ENCODE peak calls at places on chromosomes 16 and 17, in five cellular contexts. D, M, I, C and Y are unnamed samples.

GRCh38 chr16:89529097-89529496 is 20.9 kb downstream of the SPG7 start:
- DNase-seq in D (no peak), M (no peak), I (no peak), C (no peak), Y (no peak)

GRCh38 chr16:15492091-15492740 is 57.8 kb downstream of the BMERB1 start:
- DNase-seq in D (no peak), M (no peak), I (no peak), C (no peak), Y (no peak)

GRCh38 chr16:85916141-85916890 is 17.4 kb downstream of the IRF8 start:
- DNase-seq in D (no peak), M (no peak), I (no peak), C (no peak), Y (no peak)

GRCh38 chr16:12459401-12459791 is 344.3 kb downstream of the CPPED1 start:
- DNase-seq in D (no peak), M (no peak), I (peak), C (no peak), Y (no peak)

GRCh38 chr17:28741358-28742349 is 2.2 kb upstream of the TRAF4 start:
- DNase-seq in D (no peak), M (no peak), I (peak), C (no peak), Y (no peak)

GRCh38 chr16:83813818-83814653 is 6.3 kb downstream of the HSBP1 start:
- DNase-seq in D (no peak), M (peak), I (no peak), C (no peak), Y (no peak)

GRCh38 chr17:290121-290521 is 62.5 kb downstream of the RPH3AL start:
- DNase-seq in D (no peak), M (no peak), I (peak), C (no peak), Y (no peak)

GRCh38 chr17:2400474-2400866 is 390 bp downstream of the MNT start:
- DNase-seq in D (no peak), M (peak), I (peak), C (peak), Y (no peak)

GRCh38 chr16:72380283-72380682 is 208.3 kb upstream of the PMFBP1 start:
- DNase-seq in D (no peak), M (no peak), I (no peak), C (no peak), Y (no peak)

GRCh38 chr17:1124238-1124699 is 55.5 kb downstream of the ABR start:
- DNase-seq in D (no peak), M (no peak), I (no peak), C (no peak), Y (no peak)

GRCh38 chr16:67927131-67927941 is 4.3 kb downstream of the CTRL start:
- DNase-seq in D (no peak), M (no peak), I (no peak), C (no peak), Y (no peak)
- TF ChIP-seq CTCF in D (no peak), M (no peak), I (no peak), C (no peak), Y (no peak)

DNA sequence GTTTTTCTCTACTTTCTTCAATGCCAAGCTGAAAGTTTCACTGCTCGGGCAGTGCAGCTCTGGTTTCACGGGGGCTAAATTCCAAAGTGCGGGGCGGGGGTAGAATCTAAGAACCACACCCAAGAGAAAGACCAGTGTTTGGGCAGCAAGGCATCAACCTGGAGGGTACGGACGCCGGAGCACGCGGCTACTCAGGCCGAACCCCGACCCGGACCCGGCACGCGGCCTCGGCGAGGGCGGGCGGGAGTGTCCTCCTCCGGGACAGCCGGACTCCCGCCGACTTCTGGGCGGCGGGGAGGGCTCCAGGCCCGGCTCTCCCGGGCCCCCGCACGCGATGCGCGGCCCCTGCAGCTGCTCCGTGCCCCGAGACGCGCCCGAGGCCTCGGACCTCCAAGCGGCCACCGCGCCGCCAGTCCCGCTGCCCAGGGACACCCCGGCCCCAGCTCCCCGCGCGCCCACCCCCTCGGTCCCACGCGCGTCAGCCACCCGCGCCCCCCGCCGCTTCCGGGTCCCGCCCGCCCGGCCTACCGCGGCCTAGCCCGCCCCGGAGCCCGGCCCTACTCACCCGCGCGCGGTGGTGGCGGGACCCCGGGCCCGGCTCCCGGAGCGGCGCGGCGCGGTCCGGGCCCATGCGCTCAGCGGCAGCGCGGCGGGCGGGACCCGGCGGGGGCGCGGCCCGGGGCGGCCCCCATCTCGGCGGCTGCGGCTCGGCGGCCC is 561 bp downstream of the AXIN1 start:
- DNase-seq in D (peak), M (peak), I (no peak), C (no peak), Y (no peak)
- TF ChIP-seq CTCF in D (no peak), M (no peak), I (no peak), C (no peak), Y (no peak)

GRCh38 chr17:74963656-74964055 is 8.9 kb downstream of the HID1 start:
- DNase-seq in D (no peak), M (no peak), I (no peak), C (no peak), Y (no peak)
- TF ChIP-seq CTCF in D (no peak), M (no peak), I (no peak), C (no peak), Y (peak)

GRCh38 chr17:73342057-73342522 is 30.3 kb upstream of the CDC42EP4 start:
- DNase-seq in D (no peak), M (no peak), I (no peak), C (peak), Y (no peak)

GRCh38 chr17:73341350-73342056 is 29.7 kb upstream of the CDC42EP4 start:
- DNase-seq in D (no peak), M (no peak), I (no peak), C (no peak), Y (no peak)

GRCh38 chr17:73338566-73339247 is 26.9 kb upstream of the CDC42EP4 start:
- DNase-seq in D (no peak), M (no peak), I (no peak), C (no peak), Y (no peak)

GRCh38 chr17:73338050-73338491 is 26.3 kb upstream of the CDC42EP4 start:
- DNase-seq in D (no peak), M (no peak), I (peak), C (no peak), Y (no peak)

GRCh38 chr17:73340093-73340596 is 28.3 kb upstream of the CDC42EP4 start:
- DNase-seq in D (no peak), M (no peak), I (no peak), C (no peak), Y (no peak)
- TF ChIP-seq CTCF in D (peak), M (no peak), I (peak), C (no peak), Y (no peak)

GRCh38 chr16:51151435-51151950 is 423 bp upstream of the SALL1 start:
- DNase-seq in D (no peak), M (no peak), I (no peak), C (peak), Y (peak)
- TF ChIP-seq CTCF in D (no peak), M (no peak), I (no peak), C (no peak), Y (no peak)

GRCh38 chr17:49676276-49676868 is 1.5 kb downstream of the SPOP start:
- DNase-seq in D (no peak), M (peak), I (no peak), C (no peak), Y (no peak)

GRCh38 chr17:49674507-49674906 is 3.4 kb downstream of the SPOP start:
- DNase-seq in D (no peak), M (no peak), I (no peak), C (no peak), Y (no peak)

GRCh38 chr17:49677933-49678847 is at the start of gene SPOP:
- DNase-seq in D (peak), M (peak), I (peak), C (peak), Y (peak)

GRCh38 chr17:49680314-49680713 is 2.4 kb upstream of the SPOP start:
- DNase-seq in D (no peak), M (no peak), I (no peak), C (no peak), Y (peak)

DNA sequence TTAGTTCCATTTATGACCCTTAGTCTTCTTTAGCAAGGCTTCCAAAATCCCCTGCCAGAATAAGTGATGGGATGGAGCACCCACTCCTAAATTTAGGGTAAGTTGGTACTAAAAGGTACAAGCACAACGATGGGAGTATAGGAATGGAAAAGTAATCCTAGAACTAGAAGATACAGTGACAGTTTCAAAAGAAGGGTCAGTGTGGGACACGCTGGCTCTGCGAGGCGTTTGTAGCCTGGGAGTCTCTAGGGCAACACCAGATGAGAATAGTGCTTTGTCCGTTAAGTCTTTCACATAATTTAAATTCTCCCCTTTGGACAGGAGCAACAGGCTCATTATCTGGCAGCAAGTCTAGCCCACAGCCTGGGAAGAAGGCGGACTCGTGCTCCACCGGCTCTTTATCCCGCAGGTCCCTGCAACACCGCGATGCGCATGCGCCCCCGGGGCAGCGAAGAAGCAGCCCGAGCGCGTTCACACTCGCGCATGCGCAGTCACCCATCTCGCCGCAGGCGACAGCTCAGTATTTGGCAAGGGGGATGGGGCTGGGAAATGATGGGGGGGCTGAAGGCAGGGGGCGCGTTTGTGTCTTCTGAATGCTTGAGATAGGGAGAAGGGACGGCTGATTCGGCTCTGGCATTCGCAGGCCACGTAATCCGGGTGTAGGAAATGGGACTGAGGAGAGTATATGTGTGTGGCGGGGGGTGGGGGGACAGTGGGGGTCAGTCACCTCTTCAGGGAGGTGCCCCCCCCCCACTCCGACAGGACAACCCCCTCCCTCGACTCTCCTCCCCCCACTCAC is 564 bp downstream of the SPOP start:
- DNase-seq in D (peak), M (peak), I (peak), C (peak), Y (peak)
- TF ChIP-seq CTCF in D (no peak), M (no peak), I (no peak), C (no peak), Y (no peak)

DNA sequence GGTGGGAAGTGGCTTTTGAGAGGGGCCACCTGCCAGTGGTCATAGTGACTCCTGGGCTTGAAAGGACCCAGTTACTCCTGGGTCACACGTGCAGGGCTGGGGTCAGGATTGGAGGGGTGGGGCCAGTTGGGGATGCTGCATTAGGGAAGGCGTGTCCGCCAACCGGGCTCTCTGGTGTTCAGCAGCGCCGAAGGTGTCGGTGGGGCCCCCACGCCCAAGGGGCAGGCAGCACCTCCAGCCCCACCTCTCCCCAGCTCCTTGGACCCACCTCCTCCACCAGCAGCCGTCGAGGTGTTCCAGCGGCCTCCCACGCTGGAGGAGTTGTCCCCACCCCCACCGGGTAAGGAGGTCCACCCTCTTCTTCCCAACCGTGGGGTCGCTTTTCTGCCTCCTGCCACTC is 9.5 kb downstream of the ABI3 start:
- DNase-seq in D (no peak), M (no peak), I (no peak), C (no peak), Y (no peak)
- TF ChIP-seq CTCF in D (no peak), M (no peak), I (no peak), C (no peak), Y (no peak)

DNA sequence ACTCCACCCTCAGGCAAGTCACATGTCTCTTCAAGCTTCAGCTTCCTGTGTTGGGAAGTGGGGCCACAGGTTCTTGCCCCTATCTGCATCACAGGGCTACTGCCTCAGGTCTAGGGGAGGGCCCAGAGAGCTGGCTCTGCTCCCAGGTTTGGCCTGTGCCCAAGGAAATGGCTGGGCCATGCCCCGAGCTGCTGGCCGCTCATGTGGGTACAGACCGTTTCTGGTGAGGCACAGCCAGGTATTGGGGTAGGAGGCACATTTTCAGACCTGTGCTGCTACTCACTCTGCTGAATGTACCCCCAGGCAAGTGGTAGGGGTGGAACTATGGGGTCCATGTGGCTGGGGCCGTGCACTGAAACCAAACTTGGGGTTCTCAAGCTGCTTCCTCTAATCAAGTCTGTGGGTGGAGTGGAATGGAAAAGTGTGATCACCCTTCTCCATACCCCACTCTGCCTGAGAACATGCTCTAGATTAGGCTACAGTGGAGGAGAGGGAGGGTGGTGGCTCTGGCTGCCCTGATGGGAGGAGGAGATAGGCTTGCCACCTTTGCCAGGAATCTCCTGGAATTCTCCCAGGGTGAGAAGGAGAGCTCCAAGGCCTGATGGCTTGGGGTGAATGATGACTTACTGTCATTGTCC is 4.6 kb downstream of the GAS2L2 start:
- DNase-seq in D (no peak), M (no peak), I (peak), C (no peak), Y (no peak)
- TF ChIP-seq CTCF in D (no peak), M (no peak), I (no peak), C (no peak), Y (no peak)

GRCh38 chr17:77036841-77037381 is 103.9 kb upstream of the SEC14L1 start:
- DNase-seq in D (no peak), M (peak), I (no peak), C (no peak), Y (no peak)
- TF ChIP-seq CTCF in D (no peak), M (peak), I (no peak), C (no peak), Y (no peak)